ENCODE peak calls at places on chromosomes 7 and 10, in eight cellular contexts. One of them, this sample, is unnamed.

GRCh38 chr10:132360766-132361447 is 28.9 kb downstream of the LRRC27 start:
- DNase-seq in HCT116: no peak
- DNase-seq in neuronal stem cell: no peak
- DNase-seq in SIG-M5: no peak
- DNase-seq in astrocyte of the spinal cord: no peak
- DNase-seq in cardiac muscle cell: peak
- DNase-seq in heart left ventricle: no peak
- DNase-seq in RCC 7860: no peak
- DNase-seq in this sample: no peak

GRCh38 chr7:43211276-43211675 is 98.8 kb downstream of the HECW1 start:
- DNase-seq in HCT116: no peak
- DNase-seq in neuronal stem cell: no peak
- DNase-seq in SIG-M5: no peak
- DNase-seq in astrocyte of the spinal cord: no peak
- DNase-seq in cardiac muscle cell: peak
- DNase-seq in heart left ventricle: no peak
- DNase-seq in RCC 7860: no peak
- DNase-seq in this sample: no peak

GRCh38 chr7:69624431-69624830 is 26.2 kb downstream of the AUTS2 start:
- DNase-seq in HCT116: no peak
- DNase-seq in neuronal stem cell: no peak
- DNase-seq in SIG-M5: no peak
- DNase-seq in astrocyte of the spinal cord: no peak
- DNase-seq in cardiac muscle cell: peak
- DNase-seq in heart left ventricle: no peak
- DNase-seq in RCC 7860: no peak
- DNase-seq in this sample: no peak

GRCh38 chr7:155879592-155879991 is 67.3 kb upstream of the SHH start:
- DNase-seq in HCT116: no peak
- DNase-seq in neuronal stem cell: no peak
- DNase-seq in SIG-M5: no peak
- DNase-seq in astrocyte of the spinal cord: no peak
- DNase-seq in cardiac muscle cell: no peak
- DNase-seq in heart left ventricle: no peak
- DNase-seq in RCC 7860: no peak
- DNase-seq in this sample: no peak

GRCh38 chr10:73096041-73096451 is 620 bp downstream of the P4HA1 start:
- DNase-seq in HCT116: no peak
- DNase-seq in neuronal stem cell: no peak
- DNase-seq in SIG-M5: no peak
- DNase-seq in astrocyte of the spinal cord: peak
- DNase-seq in cardiac muscle cell: peak
- DNase-seq in heart left ventricle: peak
- DNase-seq in RCC 7860: peak
- DNase-seq in this sample: peak

GRCh38 chr10:80493482-80494021 is 39.4 kb downstream of the TSPAN14 start:
- DNase-seq in HCT116: no peak
- DNase-seq in neuronal stem cell: no peak
- DNase-seq in SIG-M5: no peak
- DNase-seq in astrocyte of the spinal cord: peak
- DNase-seq in cardiac muscle cell: no peak
- DNase-seq in heart left ventricle: no peak
- DNase-seq in RCC 7860: no peak
- DNase-seq in this sample: peak

GRCh38 chr7:131008840-131009651 is 275.0 kb upstream of the KLF14 start:
- DNase-seq in HCT116: no peak
- DNase-seq in neuronal stem cell: no peak
- DNase-seq in SIG-M5: no peak
- DNase-seq in astrocyte of the spinal cord: peak
- DNase-seq in cardiac muscle cell: no peak
- DNase-seq in heart left ventricle: no peak
- DNase-seq in RCC 7860: peak
- DNase-seq in this sample: peak

GRCh38 chr7:78018541-78019456 is 220.2 kb downstream of the PHTF2 start:
- DNase-seq in HCT116: no peak
- DNase-seq in neuronal stem cell: no peak
- DNase-seq in SIG-M5: no peak
- DNase-seq in astrocyte of the spinal cord: peak
- DNase-seq in cardiac muscle cell: no peak
- DNase-seq in heart left ventricle: peak
- DNase-seq in RCC 7860: peak
- DNase-seq in this sample: peak

GRCh38 chr10:18658301-18658991 is 785 bp upstream of the ARL5B start:
- DNase-seq in HCT116: no peak
- DNase-seq in neuronal stem cell: no peak
- DNase-seq in SIG-M5: no peak
- DNase-seq in astrocyte of the spinal cord: peak
- DNase-seq in cardiac muscle cell: no peak
- DNase-seq in heart left ventricle: no peak
- DNase-seq in RCC 7860: peak
- DNase-seq in this sample: peak

GRCh38 chr10:6162589-6163356 is 40.0 kb upstream of the PFKFB3 start:
- DNase-seq in HCT116: no peak
- DNase-seq in neuronal stem cell: no peak
- DNase-seq in SIG-M5: no peak
- DNase-seq in astrocyte of the spinal cord: no peak
- DNase-seq in cardiac muscle cell: peak
- DNase-seq in heart left ventricle: no peak
- DNase-seq in RCC 7860: peak
- DNase-seq in this sample: no peak